ENCODE peak calls at places on chromosome 13, in four cellular contexts. One of them, this sample, is unnamed.

GRCh38 chr13:52809310-52809769 is 39.1 kb downstream of the PCDH8 start:
- DNase-seq in IMR-90: peak
- DNase-seq in K562: peak
- DNase-seq in GM12878: peak
- DNase-seq in this sample: peak

GRCh38 chr13:100363874-100364273 is 224.7 kb downstream of the GGACT start:
- DNase-seq in IMR-90: peak
- DNase-seq in K562: no peak
- DNase-seq in GM12878: no peak
- DNase-seq in this sample: peak

GRCh38 chr13:102838982-102839381 is 6.8 kb upstream of the ERCC5 start:
- DNase-seq in IMR-90: no peak
- DNase-seq in K562: no peak
- DNase-seq in GM12878: no peak
- DNase-seq in this sample: no peak

GRCh38 chr13:97403893-97404683 is 29.9 kb upstream of the RAP2A start:
- DNase-seq in IMR-90: peak
- DNase-seq in K562: no peak
- DNase-seq in GM12878: no peak
- DNase-seq in this sample: no peak

GRCh38 chr13:94329754-94330551 is 149.5 kb downstream of the DCT start:
- DNase-seq in IMR-90: peak
- DNase-seq in K562: no peak
- DNase-seq in GM12878: no peak
- DNase-seq in this sample: peak

GRCh38 chr13:29924951-29925350 is 74.5 kb upstream of the UBL3 start:
- DNase-seq in IMR-90: no peak
- DNase-seq in K562: no peak
- DNase-seq in GM12878: no peak
- DNase-seq in this sample: no peak

GRCh38 chr13:76297331-76297730 is 588.9 kb downstream of the KCTD12 start:
- DNase-seq in IMR-90: no peak
- DNase-seq in K562: no peak
- DNase-seq in GM12878: no peak
- DNase-seq in this sample: no peak

GRCh38 chr13:49627831-49628652 is at the start of gene ARL11:
- DNase-seq in IMR-90: no peak
- DNase-seq in K562: peak
- DNase-seq in GM12878: peak
- DNase-seq in this sample: no peak

GRCh38 chr13:71056581-71056980 is 810.4 kb downstream of the DACH1 start:
- DNase-seq in IMR-90: no peak
- DNase-seq in K562: no peak
- DNase-seq in GM12878: no peak
- DNase-seq in this sample: no peak

GRCh38 chr13:98989469-98990235 is 11.8 kb upstream of the DOCK9 start:
- DNase-seq in IMR-90: no peak
- DNase-seq in K562: no peak
- DNase-seq in GM12878: no peak
- DNase-seq in this sample: no peak

GRCh38 chr13:64993514-64994164 is 2236.5 kb downstream of the PCDH9 start:
- DNase-seq in IMR-90: no peak
- DNase-seq in K562: no peak
- DNase-seq in GM12878: peak
- DNase-seq in this sample: no peak

GRCh38 chr13:111519041-111519440 is 198.6 kb downstream of the TEX29 start:
- DNase-seq in IMR-90: no peak
- DNase-seq in K562: no peak
- DNase-seq in GM12878: no peak
- DNase-seq in this sample: no peak

GRCh38 chr13:108156749-108157148 is 58.6 kb downstream of the LIG4 start:
- DNase-seq in IMR-90: no peak
- DNase-seq in K562: no peak
- DNase-seq in GM12878: no peak
- DNase-seq in this sample: no peak

GRCh38 chr13:30998548-30999140 is 66.2 kb downstream of the TEX26 start:
- DNase-seq in IMR-90: peak
- DNase-seq in K562: no peak
- DNase-seq in GM12878: no peak
- DNase-seq in this sample: no peak

GRCh38 chr13:79312456-79312855 is 93.6 kb downstream of the RBM26 start:
- DNase-seq in IMR-90: no peak
- DNase-seq in K562: no peak
- DNase-seq in GM12878: no peak
- DNase-seq in this sample: no peak

GRCh38 chr13:37049810-37050209 is 9.7 kb downstream of the SUPT20H start:
- DNase-seq in IMR-90: no peak
- DNase-seq in K562: no peak
- DNase-seq in GM12878: no peak
- DNase-seq in this sample: no peak

GRCh38 chr13:103349664-103350063 is 283.4 kb upstream of the SLC10A2 start:
- DNase-seq in IMR-90: no peak
- DNase-seq in K562: no peak
- DNase-seq in GM12878: no peak
- DNase-seq in this sample: no peak

GRCh38 chr13:32019612-32020233 is 11.9 kb upstream of the FRY start:
- DNase-seq in IMR-90: peak
- DNase-seq in K562: peak
- DNase-seq in GM12878: peak
- DNase-seq in this sample: peak

GRCh38 chr13:78598382-78598781 is 5.0 kb downstream of the POU4F1 start:
- DNase-seq in IMR-90: no peak
- DNase-seq in K562: no peak
- DNase-seq in GM12878: no peak
- DNase-seq in this sample: no peak

GRCh38 chr13:64051278-64051677 is 2635.6 kb upstream of the PCDH20 start:
- DNase-seq in IMR-90: no peak
- DNase-seq in K562: no peak
- DNase-seq in GM12878: no peak
- DNase-seq in this sample: no peak

GRCh38 chr13:110106726-110107125 is 200.2 kb downstream of the COL4A1 start:
- DNase-seq in IMR-90: no peak
- DNase-seq in K562: no peak
- DNase-seq in GM12878: no peak
- DNase-seq in this sample: no peak

GRCh38 chr13:97121894-97122293 is 100.2 kb upstream of the MBNL2 start:
- DNase-seq in IMR-90: peak
- DNase-seq in K562: no peak
- DNase-seq in GM12878: no peak
- DNase-seq in this sample: no peak

GRCh38 chr13:23991119-23991518 is 93.8 kb upstream of the C1QTNF9B start:
- DNase-seq in IMR-90: no peak
- DNase-seq in K562: no peak
- DNase-seq in GM12878: no peak
- DNase-seq in this sample: no peak

GRCh38 chr13:44583126-44583525 is 7.0 kb upstream of the TSC22D1 start:
- DNase-seq in IMR-90: peak
- DNase-seq in K562: no peak
- DNase-seq in GM12878: no peak
- DNase-seq in this sample: no peak

GRCh38 chr13:81116461-81117282 is 775.7 kb upstream of the SPRY2 start:
- DNase-seq in IMR-90: no peak
- DNase-seq in K562: no peak
- DNase-seq in GM12878: no peak
- DNase-seq in this sample: no peak

GRCh38 chr13:111623170-111623569 is 302.7 kb downstream of the TEX29 start:
- DNase-seq in IMR-90: no peak
- DNase-seq in K562: peak
- DNase-seq in GM12878: no peak
- DNase-seq in this sample: no peak

GRCh38 chr13:80473695-80474094 is 132.8 kb upstream of the SPRY2 start:
- DNase-seq in IMR-90: peak
- DNase-seq in K562: no peak
- DNase-seq in GM12878: no peak
- DNase-seq in this sample: peak

GRCh38 chr13:65560936-65561335 is 1669.2 kb downstream of the PCDH9 start:
- DNase-seq in IMR-90: no peak
- DNase-seq in K562: no peak
- DNase-seq in GM12878: no peak
- DNase-seq in this sample: no peak

GRCh38 chr13:111039735-111040134 is 75.4 kb upstream of the ARHGEF7 start:
- DNase-seq in IMR-90: no peak
- DNase-seq in K562: peak
- DNase-seq in GM12878: no peak
- DNase-seq in this sample: no peak

GRCh38 chr13:38763446-38764381 is 76.8 kb downstream of the FREM2 start:
- DNase-seq in IMR-90: peak
- DNase-seq in K562: peak
- DNase-seq in GM12878: no peak
- DNase-seq in this sample: peak

GRCh38 chr13:43303040-43303729 is 279.8 kb downstream of the DNAJC15 start:
- DNase-seq in IMR-90: peak
- DNase-seq in K562: no peak
- DNase-seq in GM12878: no peak
- DNase-seq in this sample: peak

GRCh38 chr13:110285991-110286923 is 20.7 kb downstream of the COL4A1 start:
- DNase-seq in IMR-90: no peak
- DNase-seq in K562: no peak
- DNase-seq in GM12878: no peak
- DNase-seq in this sample: no peak

GRCh38 chr13:95643814-95644598 is 500 bp downstream of the DZIP1 start:
- DNase-seq in IMR-90: peak
- DNase-seq in K562: no peak
- DNase-seq in GM12878: no peak
- DNase-seq in this sample: peak

GRCh38 chr13:45615501-45616101 is at the start of gene ERICH6B:
- DNase-seq in IMR-90: peak
- DNase-seq in K562: peak
- DNase-seq in GM12878: no peak
- DNase-seq in this sample: no peak

GRCh38 chr13:28574617-28575142 is 79.8 kb upstream of the FLT1 start:
- DNase-seq in IMR-90: peak
- DNase-seq in K562: peak
- DNase-seq in GM12878: peak
- DNase-seq in this sample: peak

GRCh38 chr13:80265348-80265747 is 75.6 kb downstream of the SPRY2 start:
- DNase-seq in IMR-90: no peak
- DNase-seq in K562: no peak
- DNase-seq in GM12878: no peak
- DNase-seq in this sample: no peak

GRCh38 chr13:97136418-97136817 is 85.7 kb upstream of the MBNL2 start:
- DNase-seq in IMR-90: no peak
- DNase-seq in K562: no peak
- DNase-seq in GM12878: no peak
- DNase-seq in this sample: no peak

GRCh38 chr13:30307966-30308290 is 577 bp upstream of the KATNAL1 start:
- DNase-seq in IMR-90: no peak
- DNase-seq in K562: no peak
- DNase-seq in GM12878: no peak
- DNase-seq in this sample: no peak

GRCh38 chr13:59906413-59907027 is 257.2 kb downstream of the DIAPH3 start:
- DNase-seq in IMR-90: peak
- DNase-seq in K562: peak
- DNase-seq in GM12878: no peak
- DNase-seq in this sample: peak

GRCh38 chr13:112910016-112910415 is 59.0 kb upstream of the MCF2L start:
- DNase-seq in IMR-90: no peak
- DNase-seq in K562: no peak
- DNase-seq in GM12878: no peak
- DNase-seq in this sample: no peak

GRCh38 chr13:112911883-112912282 is 57.1 kb upstream of the MCF2L start:
- DNase-seq in IMR-90: no peak
- DNase-seq in K562: no peak
- DNase-seq in GM12878: no peak
- DNase-seq in this sample: no peak

GRCh38 chr13:112911285-112911701 is 57.7 kb upstream of the MCF2L start:
- DNase-seq in IMR-90: no peak
- DNase-seq in K562: no peak
- DNase-seq in GM12878: no peak
- DNase-seq in this sample: no peak

GRCh38 chr13:112912726-112913440 is 56.1 kb upstream of the MCF2L start:
- DNase-seq in IMR-90: no peak
- DNase-seq in K562: no peak
- DNase-seq in GM12878: no peak
- DNase-seq in this sample: no peak

DNA sequence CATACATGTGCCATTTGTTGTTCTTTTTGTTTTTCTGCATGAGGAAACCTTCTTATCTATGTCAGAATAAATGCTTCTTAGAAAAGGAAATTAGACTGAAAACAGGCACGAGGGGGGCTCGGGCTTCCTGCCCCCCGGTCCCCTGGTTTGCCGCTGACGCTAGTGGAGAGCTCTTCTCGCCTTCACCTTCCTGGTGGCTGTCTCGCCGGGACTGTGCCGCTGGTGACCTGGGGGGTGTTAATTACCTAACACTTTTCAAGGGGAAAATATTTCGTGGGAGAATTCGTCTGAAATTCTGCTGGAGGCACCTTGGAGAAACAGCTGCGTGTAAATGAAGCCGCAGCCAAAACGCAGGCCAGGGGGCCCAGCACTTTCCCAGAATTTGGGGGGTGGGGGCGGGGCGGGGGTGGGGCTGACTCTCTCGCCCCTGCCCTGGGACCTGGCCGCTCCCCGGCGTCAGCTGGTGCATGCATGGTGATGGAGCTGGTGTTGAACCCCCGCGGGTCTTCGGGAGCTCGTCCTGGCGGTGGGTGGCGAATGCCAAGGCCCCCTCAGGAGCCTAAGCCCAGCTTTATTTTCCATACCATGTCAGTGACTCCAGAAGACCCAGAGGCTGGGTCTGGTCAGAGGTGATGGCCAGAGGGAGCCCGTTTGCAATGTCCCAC is 58.3 kb upstream of the MCF2L start:
- DNase-seq in IMR-90: no peak
- DNase-seq in K562: no peak
- DNase-seq in GM12878: no peak
- DNase-seq in this sample: no peak
- H3K4me3 ChIP-seq in IMR-90: no peak
- H3K4me3 ChIP-seq in K562: no peak
- H3K4me3 ChIP-seq in GM12878: no peak
- H3K4me3 ChIP-seq in this sample: no peak

GRCh38 chr13:48595330-48596127 is 58.2 kb upstream of the CYSLTR2 start:
- DNase-seq in IMR-90: peak
- DNase-seq in K562: peak
- DNase-seq in GM12878: no peak
- DNase-seq in this sample: peak
- TF ChIP-seq ELK1 in IMR-90: no peak
- TF ChIP-seq ELK1 in K562: no peak
- TF ChIP-seq ELK1 in GM12878: no peak
- TF ChIP-seq ELK1 in this sample: no peak

GRCh38 chr13:26760835-26761582 is 423 bp upstream of the GPR12 start:
- DNase-seq in IMR-90: no peak
- DNase-seq in K562: no peak
- DNase-seq in GM12878: no peak
- DNase-seq in this sample: no peak
- H3K4me3 ChIP-seq in IMR-90: no peak
- H3K4me3 ChIP-seq in K562: no peak
- H3K4me3 ChIP-seq in GM12878: no peak
- H3K4me3 ChIP-seq in this sample: no peak

GRCh38 chr13:73952683-73953082 is 181.5 kb downstream of the KLF12 start:
- DNase-seq in IMR-90: peak
- DNase-seq in K562: no peak
- DNase-seq in GM12878: no peak
- DNase-seq in this sample: no peak
- TF ChIP-seq ELK1 in IMR-90: no peak
- TF ChIP-seq ELK1 in K562: no peak
- TF ChIP-seq ELK1 in GM12878: no peak
- TF ChIP-seq ELK1 in this sample: no peak

This sample was measured in A549.